ENCODE peak calls at places on chromosomes 7 and 10, in seven cellular contexts. J, V, U, A, B, N and K are unnamed samples.

GRCh38 chr7:24709051-24709450 is 48.2 kb downstream of the GSDME start:
- DNase-seq in J (no peak), V (no peak), U (no peak), A (no peak), B (no peak), N (no peak), K (no peak)

GRCh38 chr7:130486114-130486962 is 5.5 kb upstream of the MEST start:
- DNase-seq in J (peak), V (peak), U (no peak), A (no peak), B (peak), N (no peak), K (no peak)

GRCh38 chr10:75335191-75335590 is 66.4 kb downstream of the ZNF503 start:
- DNase-seq in J (no peak), V (no peak), U (no peak), A (no peak), B (no peak), N (no peak), K (peak)

GRCh38 chr7:50792342-50793114 is 9.8 kb upstream of the GRB10 start:
- DNase-seq in J (no peak), V (peak), U (peak), A (peak), B (no peak), N (peak), K (peak)

GRCh38 chr7:111229951-111230350 is 139.0 kb downstream of the LRRN3 start:
- DNase-seq in J (no peak), V (no peak), U (no peak), A (no peak), B (no peak), N (no peak), K (no peak)

GRCh38 chr10:63208981-63209380 is 75.9 kb downstream of the NRBF2 start:
- DNase-seq in J (no peak), V (peak), U (no peak), A (peak), B (no peak), N (no peak), K (peak)

GRCh38 chr10:118590334-118590733 is 5.1 kb downstream of the PRLHR start:
- DNase-seq in J (peak), V (peak), U (no peak), A (no peak), B (no peak), N (peak), K (peak)

GRCh38 chr10:132264966-132265877 is 42.5 kb downstream of the STK32C start:
- DNase-seq in J (peak), V (peak), U (no peak), A (no peak), B (no peak), N (no peak), K (no peak)

GRCh38 chr10:78781991-78782390 is 286.8 kb upstream of the ZMIZ1 start:
- DNase-seq in J (no peak), V (no peak), U (no peak), A (no peak), B (no peak), N (no peak), K (no peak)

GRCh38 chr7:1124816-1125602 is 35.0 kb downstream of the ZFAND2A start:
- DNase-seq in J (no peak), V (no peak), U (no peak), A (no peak), B (no peak), N (peak), K (peak)

GRCh38 chr7:99270702-99271101 is 1.9 kb upstream of the MYH16 start:
- DNase-seq in J (no peak), V (no peak), U (no peak), A (no peak), B (no peak), N (no peak), K (no peak)

GRCh38 chr10:6796231-6796630 is 216.2 kb upstream of the PRKCQ start:
- DNase-seq in J (no peak), V (no peak), U (no peak), A (no peak), B (no peak), N (no peak), K (no peak)

GRCh38 chr10:6222755-6223154 is 20.0 kb downstream of the PFKFB3 start:
- DNase-seq in J (no peak), V (no peak), U (no peak), A (no peak), B (no peak), N (no peak), K (no peak)

GRCh38 chr7:106372121-106372520 is 87.3 kb upstream of the NAMPT start:
- DNase-seq in J (no peak), V (no peak), U (no peak), A (no peak), B (no peak), N (no peak), K (peak)

GRCh38 chr10:2680802-2681201 is 386.5 kb upstream of the PFKP start:
- DNase-seq in J (no peak), V (no peak), U (no peak), A (no peak), B (no peak), N (no peak), K (no peak)

GRCh38 chr7:148852272-148852671 is 31.8 kb downstream of the EZH2 start:
- DNase-seq in J (no peak), V (no peak), U (no peak), A (no peak), B (no peak), N (no peak), K (peak)

GRCh38 chr7:380724-381210 is 90.8 kb downstream of the FOXL3 start:
- DNase-seq in J (no peak), V (peak), U (no peak), A (no peak), B (no peak), N (no peak), K (no peak)

GRCh38 chr7:1360521-1360971 is 98.7 kb downstream of the MICALL2 start:
- DNase-seq in J (no peak), V (no peak), U (no peak), A (no peak), B (no peak), N (no peak), K (no peak)

GRCh38 chr10:100882681-100883321 is 30.0 kb upstream of the SLF2 start:
- DNase-seq in J (no peak), V (no peak), U (peak), A (no peak), B (no peak), N (no peak), K (peak)

GRCh38 chr10:32556996-32557395 is 111.1 kb downstream of the CCDC7 start:
- DNase-seq in J (no peak), V (no peak), U (no peak), A (no peak), B (no peak), N (no peak), K (no peak)

GRCh38 chr7:16929146-16929762 is 47.5 kb upstream of the AGR3 start:
- DNase-seq in J (no peak), V (no peak), U (no peak), A (no peak), B (no peak), N (no peak), K (no peak)

GRCh38 chr10:77151395-77151794 is 486.2 kb downstream of the KCNMA1 start:
- DNase-seq in J (no peak), V (peak), U (no peak), A (no peak), B (no peak), N (no peak), K (no peak)

GRCh38 chr10:3741688-3742461 is 43.1 kb downstream of the KLF6 start:
- DNase-seq in J (no peak), V (peak), U (no peak), A (no peak), B (no peak), N (no peak), K (peak)

GRCh38 chr7:73770860-73771665 is 993 bp upstream of the CLDN3 start:
- DNase-seq in J (no peak), V (no peak), U (no peak), A (no peak), B (no peak), N (no peak), K (no peak)

GRCh38 chr10:102770108-102770482 is 26.3 kb downstream of the WBP1L start:
- DNase-seq in J (no peak), V (no peak), U (no peak), A (no peak), B (no peak), N (no peak), K (no peak)

GRCh38 chr10:6110136-6110535 is 21.3 kb downstream of the RBM17 start:
- DNase-seq in J (no peak), V (no peak), U (no peak), A (no peak), B (no peak), N (no peak), K (no peak)